ENCODE peak calls at places on chromosomes 6 and 20, in six cellular contexts. One of them, this sample, is unnamed.

GRCh38 chr6:43014434-43014909 is 423 bp downstream of the KLHDC3 start:
- DNase-seq in fibroblast of the aortic adventitia: peak
- DNase-seq in tibial nerve: no peak
- DNase-seq in fibroblast of lung: peak
- DNase-seq in upper lobe of right lung: no peak
- DNase-seq in choroid plexus epithelial cell: peak
- DNase-seq in this sample: peak

GRCh38 chr20:13778827-13779226 is 5.9 kb downstream of the ESF1 start:
- DNase-seq in fibroblast of the aortic adventitia: no peak
- DNase-seq in choroid plexus epithelial cell: no peak
- DNase-seq in tibial nerve: no peak
- DNase-seq in upper lobe of right lung: no peak
- DNase-seq in fibroblast of lung: no peak
- DNase-seq in this sample: no peak

GRCh38 chr20:50366270-50367103 is 143.7 kb upstream of the PTPN1 start:
- DNase-seq in fibroblast of lung: peak
- DNase-seq in upper lobe of right lung: no peak
- DNase-seq in fibroblast of the aortic adventitia: peak
- DNase-seq in tibial nerve: no peak
- DNase-seq in choroid plexus epithelial cell: peak
- DNase-seq in this sample: peak

GRCh38 chr20:54646156-54646517 is 170.7 kb downstream of the DOK5 start:
- DNase-seq in upper lobe of right lung: no peak
- DNase-seq in fibroblast of lung: no peak
- DNase-seq in choroid plexus epithelial cell: no peak
- DNase-seq in tibial nerve: no peak
- DNase-seq in fibroblast of the aortic adventitia: no peak
- DNase-seq in this sample: no peak

GRCh38 chr6:139109558-139109957 is 25.3 kb upstream of the HECA start:
- DNase-seq in fibroblast of lung: peak
- DNase-seq in choroid plexus epithelial cell: peak
- DNase-seq in fibroblast of the aortic adventitia: peak
- DNase-seq in tibial nerve: no peak
- DNase-seq in upper lobe of right lung: no peak
- DNase-seq in this sample: no peak

GRCh38 chr20:32365560-32365959 is 7.4 kb downstream of the ASXL1 start:
- DNase-seq in upper lobe of right lung: no peak
- DNase-seq in fibroblast of the aortic adventitia: no peak
- DNase-seq in tibial nerve: no peak
- DNase-seq in choroid plexus epithelial cell: no peak
- DNase-seq in fibroblast of lung: no peak
- DNase-seq in this sample: no peak

GRCh38 chr20:47727170-47727880 is 58.0 kb downstream of the SULF2 start:
- DNase-seq in tibial nerve: no peak
- DNase-seq in fibroblast of the aortic adventitia: no peak
- DNase-seq in choroid plexus epithelial cell: no peak
- DNase-seq in fibroblast of lung: no peak
- DNase-seq in upper lobe of right lung: peak
- DNase-seq in this sample: no peak

GRCh38 chr6:33672808-33673207 is 38.7 kb downstream of the UQCC2 start:
- DNase-seq in upper lobe of right lung: no peak
- DNase-seq in fibroblast of the aortic adventitia: peak
- DNase-seq in choroid plexus epithelial cell: peak
- DNase-seq in fibroblast of lung: peak
- DNase-seq in tibial nerve: peak
- DNase-seq in this sample: peak

GRCh38 chr6:166179704-166180103 is 12.1 kb upstream of the TBXT start:
- DNase-seq in choroid plexus epithelial cell: no peak
- DNase-seq in tibial nerve: no peak
- DNase-seq in upper lobe of right lung: no peak
- DNase-seq in fibroblast of the aortic adventitia: no peak
- DNase-seq in fibroblast of lung: no peak
- DNase-seq in this sample: no peak

GRCh38 chr6:14596410-14596809 is 478.8 kb downstream of the CD83 start:
- DNase-seq in fibroblast of the aortic adventitia: peak
- DNase-seq in fibroblast of lung: peak
- DNase-seq in upper lobe of right lung: peak
- DNase-seq in choroid plexus epithelial cell: peak
- DNase-seq in tibial nerve: no peak
- DNase-seq in this sample: peak

GRCh38 chr6:132819405-132820145 is 5.2 kb downstream of the RPS12 start:
- DNase-seq in tibial nerve: no peak
- DNase-seq in fibroblast of the aortic adventitia: peak
- DNase-seq in fibroblast of lung: peak
- DNase-seq in choroid plexus epithelial cell: no peak
- DNase-seq in upper lobe of right lung: no peak
- DNase-seq in this sample: no peak

GRCh38 chr6:45677381-45677992 is 299.8 kb upstream of the SUPT3H start:
- DNase-seq in tibial nerve: no peak
- DNase-seq in fibroblast of lung: peak
- DNase-seq in choroid plexus epithelial cell: peak
- DNase-seq in fibroblast of the aortic adventitia: no peak
- DNase-seq in upper lobe of right lung: no peak
- DNase-seq in this sample: peak

GRCh38 chr20:20568604-20569205 is 143.7 kb downstream of the RALGAPA2 start:
- DNase-seq in fibroblast of lung: peak
- DNase-seq in upper lobe of right lung: no peak
- DNase-seq in choroid plexus epithelial cell: peak
- DNase-seq in tibial nerve: no peak
- DNase-seq in fibroblast of the aortic adventitia: peak
- DNase-seq in this sample: peak

GRCh38 chr20:36313936-36314335 is 7.8 kb downstream of the DLGAP4 start:
- DNase-seq in tibial nerve: no peak
- DNase-seq in fibroblast of lung: no peak
- DNase-seq in choroid plexus epithelial cell: no peak
- DNase-seq in upper lobe of right lung: peak
- DNase-seq in fibroblast of the aortic adventitia: no peak
- DNase-seq in this sample: no peak

GRCh38 chr6:33433560-33434191 is 13.8 kb downstream of the SYNGAP1 start:
- DNase-seq in upper lobe of right lung: no peak
- DNase-seq in choroid plexus epithelial cell: peak
- DNase-seq in fibroblast of lung: peak
- DNase-seq in fibroblast of the aortic adventitia: peak
- DNase-seq in tibial nerve: no peak
- DNase-seq in this sample: peak

GRCh38 chr6:7532232-7532631 is 9.2 kb upstream of the DSP start:
- DNase-seq in tibial nerve: no peak
- DNase-seq in fibroblast of the aortic adventitia: no peak
- DNase-seq in fibroblast of lung: no peak
- DNase-seq in choroid plexus epithelial cell: no peak
- DNase-seq in upper lobe of right lung: peak
- DNase-seq in this sample: no peak

GRCh38 chr6:113634352-113635163 is 222.6 kb upstream of the MARCKS start:
- DNase-seq in fibroblast of the aortic adventitia: peak
- DNase-seq in tibial nerve: no peak
- DNase-seq in upper lobe of right lung: no peak
- DNase-seq in choroid plexus epithelial cell: peak
- DNase-seq in fibroblast of lung: peak
- DNase-seq in this sample: peak

GRCh38 chr6:167302074-167302473 is 11.0 kb downstream of the UNC93A start:
- DNase-seq in fibroblast of the aortic adventitia: no peak
- DNase-seq in choroid plexus epithelial cell: no peak
- DNase-seq in upper lobe of right lung: no peak
- DNase-seq in fibroblast of lung: no peak
- DNase-seq in tibial nerve: no peak
- DNase-seq in this sample: no peak

GRCh38 chr6:109713097-109713496 is 22.0 kb downstream of the FIG4 start:
- DNase-seq in fibroblast of lung: no peak
- DNase-seq in tibial nerve: no peak
- DNase-seq in fibroblast of the aortic adventitia: no peak
- DNase-seq in upper lobe of right lung: no peak
- DNase-seq in choroid plexus epithelial cell: no peak
- DNase-seq in this sample: no peak

GRCh38 chr20:44460795-44461141 is 14.9 kb upstream of the TTPAL start:
- DNase-seq in fibroblast of the aortic adventitia: peak
- DNase-seq in fibroblast of lung: peak
- DNase-seq in upper lobe of right lung: no peak
- DNase-seq in choroid plexus epithelial cell: peak
- DNase-seq in tibial nerve: no peak
- DNase-seq in this sample: peak

GRCh38 chr6:135002974-135003703 is 51.5 kb downstream of the HBS1L start:
- DNase-seq in fibroblast of lung: no peak
- DNase-seq in upper lobe of right lung: no peak
- DNase-seq in fibroblast of the aortic adventitia: no peak
- DNase-seq in choroid plexus epithelial cell: no peak
- DNase-seq in tibial nerve: no peak
- DNase-seq in this sample: no peak

GRCh38 chr20:62370115-62370806 is 3.1 kb upstream of the LAMA5 start:
- DNase-seq in fibroblast of the aortic adventitia: peak
- DNase-seq in tibial nerve: peak
- DNase-seq in choroid plexus epithelial cell: no peak
- DNase-seq in upper lobe of right lung: no peak
- DNase-seq in fibroblast of lung: peak
- DNase-seq in this sample: peak

GRCh38 chr20:62367483-62368302 is 581 bp upstream of the LAMA5 start:
- DNase-seq in upper lobe of right lung: no peak
- DNase-seq in choroid plexus epithelial cell: no peak
- DNase-seq in tibial nerve: no peak
- DNase-seq in fibroblast of lung: no peak
- DNase-seq in fibroblast of the aortic adventitia: no peak
- DNase-seq in this sample: no peak

GRCh38 chr20:62368303-62368628 is 1.2 kb upstream of the LAMA5 start:
- DNase-seq in choroid plexus epithelial cell: no peak
- DNase-seq in fibroblast of the aortic adventitia: no peak
- DNase-seq in upper lobe of right lung: no peak
- DNase-seq in fibroblast of lung: no peak
- DNase-seq in tibial nerve: no peak
- DNase-seq in this sample: no peak

GRCh38 chr20:62369508-62370114 is 2.5 kb upstream of the LAMA5 start:
- DNase-seq in fibroblast of lung: no peak
- DNase-seq in choroid plexus epithelial cell: no peak
- DNase-seq in fibroblast of the aortic adventitia: no peak
- DNase-seq in tibial nerve: no peak
- DNase-seq in upper lobe of right lung: no peak
- DNase-seq in this sample: no peak

DNA sequence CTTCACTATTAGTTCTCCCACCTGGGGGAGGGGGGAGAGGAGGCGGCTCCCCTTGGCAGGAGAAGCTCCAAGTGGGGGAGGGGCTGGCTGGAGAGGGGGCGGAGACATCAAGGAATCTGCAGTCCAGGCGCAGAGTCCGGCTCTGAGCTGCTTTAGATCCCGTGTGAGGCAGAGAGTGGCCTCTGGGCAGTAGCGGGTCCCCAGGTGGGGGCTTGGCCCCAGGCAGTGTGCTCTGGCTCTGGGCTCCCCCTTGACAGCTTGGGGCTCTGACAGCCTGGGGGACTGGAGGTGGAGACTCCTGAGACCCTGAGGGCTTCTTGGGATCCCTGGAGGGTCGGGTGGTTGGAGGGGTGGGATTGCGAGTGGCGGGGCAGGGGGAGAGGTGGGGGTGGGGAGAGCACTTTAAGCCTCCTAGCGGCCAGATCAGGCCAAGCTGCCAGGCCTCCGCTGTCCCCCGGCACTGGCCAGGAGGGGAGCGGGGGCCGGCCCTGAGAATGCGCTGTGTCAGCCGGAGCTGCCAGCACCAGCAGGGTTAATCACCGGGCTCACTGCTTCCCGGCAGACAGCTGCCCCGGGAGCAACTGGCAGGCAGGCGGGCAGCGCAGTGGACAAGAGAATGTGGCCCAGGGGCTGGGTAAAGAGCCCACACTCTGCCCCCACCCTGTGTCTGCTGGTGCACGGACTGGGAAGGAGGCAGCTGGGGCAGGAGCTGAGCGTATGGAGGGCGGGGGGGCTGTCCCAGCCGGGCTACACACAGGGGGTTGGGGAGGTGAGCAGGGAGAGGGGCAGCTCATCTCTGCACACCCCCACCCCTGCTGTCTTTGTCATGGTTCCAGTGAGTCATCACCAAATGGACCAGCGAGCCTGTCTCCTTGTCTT is 1.8 kb upstream of the LAMA5 start:
- DNase-seq in fibroblast of the aortic adventitia: peak
- DNase-seq in tibial nerve: no peak
- DNase-seq in choroid plexus epithelial cell: no peak
- DNase-seq in fibroblast of lung: peak
- DNase-seq in upper lobe of right lung: no peak
- DNase-seq in this sample: peak
- TF ChIP-seq CTCF in fibroblast of the aortic adventitia: peak
- TF ChIP-seq CTCF in tibial nerve: no peak
- TF ChIP-seq CTCF in choroid plexus epithelial cell: peak
- TF ChIP-seq CTCF in fibroblast of lung: peak
- TF ChIP-seq CTCF in upper lobe of right lung: peak
- TF ChIP-seq CTCF in this sample: peak

GRCh38 chr20:45890997-45891983 is at the start of the genes CTSA and NEURL2:
- DNase-seq in tibial nerve: peak
- DNase-seq in choroid plexus epithelial cell: peak
- DNase-seq in fibroblast of lung: peak
- DNase-seq in fibroblast of the aortic adventitia: peak
- DNase-seq in upper lobe of right lung: peak
- DNase-seq in this sample: peak
- H3K4me3 ChIP-seq in tibial nerve: peak
- H3K4me3 ChIP-seq in choroid plexus epithelial cell: peak
- H3K4me3 ChIP-seq in fibroblast of lung: peak
- H3K4me3 ChIP-seq in fibroblast of the aortic adventitia: peak
- H3K4me3 ChIP-seq in upper lobe of right lung: peak
- H3K4me3 ChIP-seq in this sample: peak

GRCh38 chr6:37005061-37005810 is at the start of gene FGD2:
- DNase-seq in tibial nerve: no peak
- DNase-seq in fibroblast of lung: no peak
- DNase-seq in fibroblast of the aortic adventitia: no peak
- DNase-seq in upper lobe of right lung: no peak
- DNase-seq in choroid plexus epithelial cell: no peak
- DNase-seq in this sample: no peak

GRCh38 chr6:37005827-37006514 is 516 bp downstream of the FGD2 start:
- DNase-seq in upper lobe of right lung: no peak
- DNase-seq in fibroblast of the aortic adventitia: no peak
- DNase-seq in choroid plexus epithelial cell: no peak
- DNase-seq in tibial nerve: no peak
- DNase-seq in fibroblast of lung: no peak
- DNase-seq in this sample: no peak

GRCh38 chr6:37007340-37008043 is 2.0 kb downstream of the FGD2 start:
- DNase-seq in upper lobe of right lung: peak
- DNase-seq in tibial nerve: no peak
- DNase-seq in choroid plexus epithelial cell: no peak
- DNase-seq in fibroblast of lung: no peak
- DNase-seq in fibroblast of the aortic adventitia: peak
- DNase-seq in this sample: no peak

GRCh38 chr6:37008484-37009186 is 3.2 kb downstream of the FGD2 start:
- DNase-seq in fibroblast of lung: no peak
- DNase-seq in choroid plexus epithelial cell: no peak
- DNase-seq in upper lobe of right lung: peak
- DNase-seq in fibroblast of the aortic adventitia: no peak
- DNase-seq in tibial nerve: no peak
- DNase-seq in this sample: no peak

GRCh38 chr6:37006793-37007339 is 1.4 kb downstream of the FGD2 start:
- DNase-seq in upper lobe of right lung: no peak
- DNase-seq in fibroblast of lung: peak
- DNase-seq in choroid plexus epithelial cell: no peak
- DNase-seq in tibial nerve: no peak
- DNase-seq in fibroblast of the aortic adventitia: no peak
- DNase-seq in this sample: no peak
- TF ChIP-seq CTCF in upper lobe of right lung: no peak
- TF ChIP-seq CTCF in fibroblast of lung: no peak
- TF ChIP-seq CTCF in choroid plexus epithelial cell: no peak
- TF ChIP-seq CTCF in tibial nerve: no peak
- TF ChIP-seq CTCF in fibroblast of the aortic adventitia: no peak
- TF ChIP-seq CTCF in this sample: no peak

DNA sequence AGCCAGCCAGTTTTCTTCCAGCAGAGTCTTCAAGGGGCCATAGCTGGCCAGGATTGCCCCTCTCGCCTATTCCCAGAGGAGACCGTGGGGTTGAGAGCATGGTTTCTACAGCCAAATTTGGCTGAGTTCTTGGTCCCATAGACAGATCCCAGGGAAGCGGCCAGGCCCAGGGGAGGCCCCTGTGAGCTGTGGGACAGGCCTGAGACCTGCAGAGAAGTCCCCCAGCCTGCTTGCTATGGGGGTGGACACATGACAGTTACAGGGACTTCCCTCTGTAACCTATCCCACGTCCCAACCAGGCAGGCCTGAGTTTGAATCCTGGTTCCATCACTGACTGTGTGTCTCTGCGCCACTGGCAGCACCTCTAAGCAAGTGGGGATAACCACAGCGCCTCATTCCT is 2.6 kb downstream of the TCF15 start:
- DNase-seq in tibial nerve: no peak
- DNase-seq in fibroblast of the aortic adventitia: no peak
- DNase-seq in choroid plexus epithelial cell: no peak
- DNase-seq in fibroblast of lung: no peak
- DNase-seq in upper lobe of right lung: peak
- DNase-seq in this sample: no peak
- H3K4me3 ChIP-seq in tibial nerve: no peak
- H3K4me3 ChIP-seq in fibroblast of the aortic adventitia: no peak
- H3K4me3 ChIP-seq in choroid plexus epithelial cell: no peak
- H3K4me3 ChIP-seq in fibroblast of lung: no peak
- H3K4me3 ChIP-seq in upper lobe of right lung: no peak
- H3K4me3 ChIP-seq in this sample: no peak